ENCODE peak calls at places on chromosomes 6 and 20, in five cellular contexts. J is tibial nerve; B is adrenal gland; Z is breast epithelium; H is effector memory CD4-positive, alpha-beta T cell. V is an unnamed sample.

GRCh38 chr6:136864676-136865075 is 42.3 kb downstream of the PEX7 start:
- DNase-seq in H (no peak), J (no peak), B (no peak), Z (no peak), V (no peak)

GRCh38 chr6:484086-484728 is 92.7 kb downstream of the IRF4 start:
- DNase-seq in B (no peak), H (no peak), Z (no peak), J (no peak), V (no peak)

GRCh38 chr6:34284563-34285545 is 36.0 kb upstream of the SMIM29 start:
- DNase-seq in B (peak), Z (no peak), J (peak), H (no peak), V (no peak)

GRCh38 chr20:16711859-16712258 is 18.0 kb upstream of the SNRPB2 start:
- DNase-seq in Z (no peak), J (no peak), B (no peak), H (no peak), V (no peak)

GRCh38 chr20:12345978-12346377 is 428.3 kb downstream of the BTBD3 start:
- DNase-seq in J (no peak), H (no peak), B (no peak), Z (no peak), V (no peak)

GRCh38 chr6:122020588-122021271 is 378.7 kb upstream of the HSF2 start:
- DNase-seq in B (no peak), H (no peak), Z (no peak), J (no peak), V (no peak)

GRCh38 chr6:36581716-36582115 is 12.4 kb upstream of the SRSF3 start:
- DNase-seq in B (no peak), J (no peak), Z (no peak), H (no peak), V (no peak)

GRCh38 chr6:82906951-82907350 is 158.7 kb downstream of the UBE3D start:
- DNase-seq in B (no peak), H (no peak), Z (no peak), J (no peak), V (no peak)

GRCh38 chr6:41505084-41506049 is 40.8 kb upstream of the FOXP4 start:
- DNase-seq in B (peak), J (peak), H (no peak), Z (peak), V (peak)

GRCh38 chr20:50915424-50915823 is 15.8 kb downstream of the ADNP start:
- DNase-seq in Z (no peak), H (no peak), J (no peak), B (no peak), V (no peak)

GRCh38 chr20:40449974-40450616 is 238.9 kb downstream of the MAFB start:
- DNase-seq in H (no peak), J (no peak), B (no peak), Z (no peak), V (no peak)

GRCh38 chr6:4059115-4059777 is 19.7 kb downstream of the FAM217A start:
- DNase-seq in Z (no peak), B (no peak), H (no peak), J (no peak), V (no peak)

GRCh38 chr20:49432562-49432961 is 49.9 kb downstream of the KCNB1 start:
- DNase-seq in Z (no peak), B (no peak), H (no peak), J (no peak), V (no peak)
- H3K27ac ChIP-seq in Z (no peak), B (no peak), H (no peak), J (no peak), V (no peak)

DNA sequence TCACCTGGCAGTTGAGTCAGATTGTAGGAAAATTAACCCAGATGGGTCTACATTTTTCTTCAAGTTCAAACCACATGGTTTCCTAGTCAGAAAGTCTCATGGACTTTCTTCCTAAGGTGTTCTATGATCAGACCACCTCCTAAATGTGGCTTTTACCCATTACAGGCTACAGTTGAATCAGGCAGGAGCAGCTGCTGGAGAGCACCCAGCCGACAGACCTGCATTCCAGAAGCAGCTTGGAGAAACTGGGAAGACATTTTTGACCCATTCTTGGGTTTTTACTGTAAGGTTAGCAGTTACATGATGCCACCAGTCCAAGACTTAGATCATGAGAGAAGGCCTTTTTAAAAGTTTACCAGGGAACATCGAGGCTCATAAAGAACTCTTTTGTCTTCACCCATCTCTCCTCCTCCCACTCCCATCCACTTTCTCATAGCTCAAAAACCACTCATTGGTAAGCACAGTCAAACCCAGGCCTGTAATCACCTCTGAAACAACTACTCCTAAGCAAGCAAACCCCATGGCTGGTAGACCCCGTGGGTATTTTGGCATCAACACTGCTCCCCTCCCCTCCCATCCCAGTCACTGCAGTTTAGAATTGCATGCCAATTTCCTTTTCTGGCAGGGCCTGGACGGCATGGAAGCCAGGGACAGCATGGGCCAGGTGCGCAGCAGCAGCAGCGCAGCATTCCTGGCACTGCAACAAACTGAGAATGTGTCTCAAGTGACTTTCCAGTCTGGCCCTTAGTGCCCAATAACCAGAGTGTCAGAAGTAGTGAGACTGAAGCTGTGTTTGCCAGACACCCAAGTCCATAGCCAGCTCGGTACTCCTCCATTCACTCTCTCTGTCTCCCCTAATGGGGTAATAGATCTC is 113.6 kb downstream of the CLIC5 start:
- DNase-seq in H (no peak), Z (no peak), J (no peak), B (no peak), V (no peak)
- H3K27ac ChIP-seq in H (no peak), Z (peak), J (no peak), B (no peak), V (no peak)

DNA sequence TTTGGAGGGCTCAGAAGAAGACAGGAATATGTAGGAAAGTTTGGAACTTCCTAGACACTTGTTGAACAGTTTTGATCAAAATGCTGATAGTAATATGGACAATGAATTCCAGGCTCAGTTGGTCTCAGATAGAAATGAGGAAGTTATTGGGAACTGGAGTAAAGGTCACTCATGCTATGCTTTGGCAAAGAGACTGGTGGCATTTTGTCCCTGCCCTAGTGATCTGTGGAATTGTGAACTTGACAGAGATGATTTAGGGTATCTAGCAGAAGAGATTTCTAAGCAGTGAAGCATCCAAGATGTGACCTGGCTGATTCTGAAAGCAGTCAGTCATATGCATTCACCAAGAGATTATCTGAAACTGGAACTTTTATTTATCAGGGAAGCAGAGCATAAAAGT is 45.1 kb downstream of the FRK start:
- DNase-seq in J (no peak), H (no peak), B (no peak), Z (no peak), V (no peak)
- H3K27ac ChIP-seq in J (no peak), H (no peak), B (no peak), Z (no peak), V (no peak)

DNA sequence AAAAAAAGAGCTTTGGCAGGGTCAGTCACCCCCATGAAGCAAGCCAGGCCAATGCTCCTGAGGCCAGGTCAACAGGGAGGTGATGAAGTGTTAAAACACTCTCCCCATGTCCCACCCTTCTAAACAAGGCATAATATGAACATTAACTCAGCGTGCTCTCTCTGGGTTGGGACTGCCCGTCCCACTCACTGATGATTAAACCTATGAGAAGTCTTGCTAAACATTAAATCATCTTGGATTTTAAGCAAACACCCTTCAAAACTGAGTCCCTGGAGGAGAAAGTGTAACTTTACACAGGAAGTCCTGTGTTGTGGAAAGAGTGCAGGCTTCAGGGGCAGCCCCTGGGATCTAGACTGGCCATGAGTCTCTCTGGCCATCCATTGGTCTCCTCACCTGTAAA is 558.5 kb downstream of the CD83 start:
- DNase-seq in J (no peak), Z (no peak), H (no peak), B (no peak), V (no peak)
- H3K27ac ChIP-seq in J (no peak), Z (no peak), H (no peak), B (no peak), V (no peak)

GRCh38 chr20:14406495-14406894 is 69.1 kb upstream of the FLRT3 start:
- DNase-seq in H (no peak), B (no peak), Z (no peak), J (no peak), V (no peak)
- H3K27ac ChIP-seq in H (no peak), B (no peak), Z (no peak), J (no peak), V (no peak)

GRCh38 chr20:20289331-20289730 is 78.6 kb upstream of the INSM1 start:
- DNase-seq in B (no peak), J (no peak), Z (no peak), H (no peak), V (no peak)

DNA sequence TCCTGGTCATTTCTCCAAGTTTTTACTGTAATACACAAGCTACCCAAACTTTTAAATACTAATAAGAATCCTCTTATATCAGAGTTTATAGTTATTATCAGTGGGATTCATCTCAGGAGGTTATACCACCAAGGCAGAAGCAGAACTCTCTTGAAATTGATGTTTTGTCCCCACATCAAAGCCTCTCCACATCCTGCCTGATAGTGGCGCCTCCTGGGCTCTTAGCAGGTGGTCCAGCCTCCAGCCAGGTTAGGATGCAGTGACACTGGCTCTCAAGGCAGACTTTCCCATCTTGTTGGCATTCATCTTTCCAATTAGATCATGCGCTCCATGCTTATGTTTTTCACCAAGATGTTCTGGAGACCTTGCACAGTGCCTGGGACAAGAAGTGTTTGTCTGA is 81.8 kb upstream of the INSM1 start:
- DNase-seq in B (no peak), H (no peak), J (no peak), Z (no peak), V (no peak)
- H3K27ac ChIP-seq in B (no peak), H (no peak), J (no peak), Z (no peak), V (no peak)

GRCh38 chr20:48326868-48327267 is 500.9 kb downstream of the PREX1 start:
- DNase-seq in J (no peak), H (no peak), B (peak), Z (peak), V (no peak)
- H3K27ac ChIP-seq in J (no peak), H (no peak), B (peak), Z (peak), V (no peak)

GRCh38 chr6:169190970-169191369 is 62.7 kb downstream of the THBS2 start:
- DNase-seq in Z (no peak), H (no peak), J (no peak), B (no peak), V (no peak)

GRCh38 chr6:169189227-169189626 is 64.4 kb downstream of the THBS2 start:
- DNase-seq in Z (no peak), B (no peak), H (no peak), J (no peak), V (no peak)

GRCh38 chr6:169189686-169190085 is 64.0 kb downstream of the THBS2 start:
- DNase-seq in J (no peak), H (no peak), B (no peak), Z (no peak), V (no peak)

GRCh38 chr6:169188051-169188863 is 65.4 kb downstream of the THBS2 start:
- DNase-seq in B (no peak), J (no peak), H (no peak), Z (no peak), V (no peak)

DNA sequence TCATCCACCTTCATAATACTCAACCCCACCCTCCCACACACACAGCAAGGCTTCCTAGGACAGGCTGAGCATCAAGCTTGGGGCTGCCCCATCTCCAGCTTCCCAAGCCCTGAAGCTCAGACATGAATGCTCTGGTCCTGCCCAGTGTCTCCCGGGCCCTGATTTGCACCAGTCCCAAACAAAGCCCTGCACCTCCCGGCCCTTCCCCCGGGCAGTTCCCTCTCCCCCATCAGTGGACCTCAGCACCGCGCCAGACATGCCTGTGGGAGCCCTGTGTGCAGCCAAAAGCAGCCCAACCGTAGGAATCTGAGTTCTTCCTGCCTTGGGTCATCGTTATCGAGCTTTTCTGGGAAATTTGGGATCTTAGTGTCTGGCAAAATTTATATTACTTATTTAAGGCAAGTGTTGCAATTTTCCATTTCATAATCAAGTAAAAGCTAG is 63.5 kb downstream of the THBS2 start:
- DNase-seq in B (peak), H (no peak), J (peak), Z (peak), V (peak)
- H3K27ac ChIP-seq in B (peak), H (no peak), J (peak), Z (peak), V (peak)

V was measured in uterus.